ENCODE peak calls at places on chromosomes 3 and 15, in eight cellular contexts. T is stimulated activated CD4-positive, alpha-beta T cell treated with anti-CD3 and anti-CD28 coated beads, Interleukin-4, amount 100 ng/mL, for 24 hours; Z is WERI-Rb-1; Q is AG20443; W is CD8-positive, alpha-beta T cell; D is EL; C is MM.1S; V is pulmonary artery endothelial cell. L is an unnamed sample.
A peak's percentile ranks its signal among the peaks of the same experiment; 100 is the strongest.

GRCh38 chr3:116517308-116517707 is 72.0 kb upstream of the LSAMP start:
- DNase-seq in Q (no peak), W (no peak), T (no peak), Z (no peak), D (no peak), V (no peak), C (peak; percentile 27), L (no peak)

GRCh38 chr3:41746215-41746614 is 215.7 kb downstream of the ULK4 start:
- DNase-seq in W (no peak), Q (no peak), V (no peak), T (no peak), D (no peak), Z (no peak), C (no peak), L (no peak)

GRCh38 chr3:196648856-196649255 is 9.4 kb downstream of the NRROS start:
- DNase-seq in W (no peak), Q (no peak), Z (no peak), V (no peak), C (no peak), D (peak; percentile 15), T (no peak), L (no peak)

GRCh38 chr3:122186372-122186771 is 2.9 kb downstream of the CASR start:
- DNase-seq in T (no peak), D (no peak), V (no peak), W (no peak), C (no peak), Z (no peak), Q (no peak), L (no peak)

GRCh38 chr3:39216176-39216790 is 23.9 kb upstream of the XIRP1 start:
- DNase-seq in V (no peak), Z (peak; percentile 42), W (no peak), T (no peak), D (no peak), Q (no peak), C (peak; percentile 96), L (no peak)

GRCh38 chr3:187802928-187803259 is 57.6 kb upstream of the BCL6 start:
- DNase-seq in Q (no peak), Z (no peak), D (no peak), T (peak; percentile 81), C (no peak), V (no peak), W (no peak), L (no peak)

GRCh38 chr15:44719293-44719999 is 8.1 kb downstream of the B2M start:
- DNase-seq in D (peak; percentile 57), V (no peak), Q (no peak), W (no peak), Z (no peak), C (peak; percentile 67), T (peak; percentile 76), L (no peak)

GRCh38 chr15:98650871-98651481 is 2.6 kb downstream of the IGF1R start:
- DNase-seq in W (no peak), D (peak; percentile 34), C (no peak), V (no peak), Z (no peak), T (peak; percentile 26), Q (peak; percentile 36), L (no peak)

GRCh38 chr15:34460451-34460850 is 22.8 kb upstream of the GOLGA8A start:
- DNase-seq in D (no peak), C (no peak), Z (no peak), W (no peak), Q (no peak), V (no peak), T (no peak), L (no peak)

GRCh38 chr15:44545934-44546802 is 9.2 kb downstream of the EIF3J start:
- DNase-seq in W (no peak), Z (no peak), Q (peak; percentile 63), C (peak; percentile 74), D (peak; percentile 46), T (peak; percentile 67), V (no peak), L (no peak)

GRCh38 chr3:128152419-128153155 is 694 bp upstream of the EEFSEC start:
- DNase-seq in W (no peak), V (peak; percentile 22), T (no peak), Z (no peak), Q (no peak), C (peak; percentile 79), D (no peak), L (no peak)

GRCh38 chr3:167973046-167973445 is 122.7 kb downstream of the GOLIM4 start:
- DNase-seq in T (no peak), D (no peak), W (no peak), C (no peak), V (no peak), Q (no peak), Z (no peak), L (no peak)

GRCh38 chr15:90859234-90860131 is 8.9 kb upstream of the FURIN start:
- DNase-seq in C (no peak), W (no peak), Z (peak; percentile 33), Q (no peak), T (no peak), D (no peak), V (no peak), L (no peak)

GRCh38 chr15:74345051-74345450 is 22.4 kb downstream of the CYP11A1 start:
- DNase-seq in D (peak; percentile 39), Q (no peak), W (no peak), Z (no peak), T (no peak), V (no peak), C (no peak), L (no peak)

L was measured in glomerular endothelial cell.